ENCODE peak calls at places on chromosomes 1 and 21, in five cellular contexts. X, V, O, J and T are unnamed samples.

GRCh38 chr21:36860736-36861594 is 105.5 kb downstream of the HLCS start:
- DNase-seq in O (no peak), X (no peak), J (no peak), V (peak; percentile 87), T (no peak)

GRCh38 chr1:228073870-228074545 is 8.5 kb upstream of the ARF1 start:
- DNase-seq in V (peak; percentile 53), X (no peak), O (peak; percentile 16), J (no peak), T (no peak)

GRCh38 chr1:32454726-32455125 is 10.1 kb upstream of the ZBTB8B start:
- DNase-seq in J (no peak), V (peak; percentile 59), X (no peak), O (no peak), T (no peak)

GRCh38 chr1:5621692-5622091 is 370.5 kb downstream of the NPHP4 start:
- DNase-seq in V (no peak), O (no peak), J (no peak), X (no peak), T (no peak)

GRCh38 chr1:34407140-34407539 is 230.4 kb downstream of the C1orf94 start:
- DNase-seq in O (no peak), V (no peak), X (no peak), J (no peak), T (no peak)

GRCh38 chr21:33026878-33027400 is 1.2 kb downstream of the OLIG2 start:
- DNase-seq in X (no peak), J (no peak), O (no peak), V (no peak), T (no peak)

GRCh38 chr1:221829327-221830011 is 87.6 kb upstream of the DUSP10 start:
- DNase-seq in O (no peak), J (no peak), V (peak; percentile 91), X (peak; percentile 81), T (no peak)

GRCh38 chr21:45421071-45421845 is 16.3 kb downstream of the COL18A1 start:
- DNase-seq in J (no peak), V (peak; percentile 73), O (no peak), X (no peak), T (no peak)

GRCh38 chr1:23718482-23718881 is 24.8 kb upstream of the ELOA start:
- DNase-seq in V (peak; percentile 52), X (no peak), O (no peak), J (peak; percentile 30), T (peak; percentile 46)

GRCh38 chr1:109807822-109808680 is 44.3 kb upstream of the EPS8L3 start:
- DNase-seq in O (peak; percentile 8), J (no peak), V (peak; percentile 46), X (no peak), T (no peak)

GRCh38 chr1:76583875-76584477 is 283.3 kb upstream of the ST6GALNAC5 start:
- DNase-seq in X (no peak), V (no peak), O (no peak), J (no peak), T (no peak)

GRCh38 chr1:64967381-64967780 is 1.0 kb upstream of the JAK1 start:
- DNase-seq in J (no peak), X (no peak), V (no peak), O (no peak), T (peak; percentile 27)

GRCh38 chr1:16999863-17000262 is 11.9 kb downstream of the ATP13A2 start:
- DNase-seq in V (no peak), O (no peak), J (no peak), X (no peak), T (peak; percentile 12)

GRCh38 chr1:8989821-8990220 is 36.4 kb downstream of the SLC2A7 start:
- DNase-seq in X (no peak), O (no peak), V (peak; percentile 63), J (no peak), T (no peak)

GRCh38 chr1:67429528-67430357 is 459 bp downstream of the SERBP1 start:
- DNase-seq in J (no peak), O (peak; percentile 30), X (no peak), V (no peak), T (no peak)

GRCh38 chr1:75796376-75797272 is at the start of gene MSH4:
- DNase-seq in V (no peak), X (no peak), O (no peak), J (peak; percentile 61), T (no peak)

GRCh38 chr1:37167479-37167878 is 133.2 kb upstream of the GRIK3 start:
- DNase-seq in O (no peak), X (no peak), V (no peak), J (peak; percentile 52), T (no peak)

GRCh38 chr1:32867151-32867550 is 3.6 kb downstream of the FNDC5 start:
- DNase-seq in J (no peak), O (no peak), X (no peak), V (no peak), T (no peak)

GRCh38 chr1:17525996-17526686 is 13.4 kb upstream of the ARHGEF10L start:
- DNase-seq in O (no peak), J (no peak), V (peak; percentile 32), X (no peak), T (no peak)

GRCh38 chr1:88079036-88079435 is 605.0 kb upstream of the PKN2 start:
- DNase-seq in V (peak; percentile 20), X (no peak), O (no peak), J (no peak), T (no peak)

GRCh38 chr1:40903106-40903505 is 40.9 kb upstream of the CITED4 start:
- DNase-seq in J (no peak), X (no peak), V (no peak), O (no peak), T (no peak)

GRCh38 chr1:155977607-155978324 is 581 bp downstream of the ARHGEF2 start:
- DNase-seq in J (no peak), V (peak; percentile 32), X (no peak), O (peak; percentile 64), T (peak; percentile 72)

GRCh38 chr1:94772840-94773239 is 47.3 kb upstream of the SLC44A3 start:
- DNase-seq in O (no peak), V (no peak), J (no peak), X (no peak), T (no peak)

GRCh38 chr1:68087184-68087583 is 36.8 kb upstream of the DIRAS3 start:
- DNase-seq in X (no peak), J (no peak), V (peak; percentile 37), O (no peak), T (no peak)

GRCh38 chr1:100070201-100070939 is 62.4 kb downstream of the SASS6 start:
- DNase-seq in V (no peak), X (no peak), J (no peak), O (no peak), T (no peak)

GRCh38 chr1:207866471-207867135 is 44.3 kb downstream of the CD34 start:
- DNase-seq in V (no peak), O (peak; percentile 67), X (no peak), J (no peak), T (no peak)

GRCh38 chr1:179955731-179956130 is 1.1 kb downstream of the CEP350 start:
- DNase-seq in J (no peak), O (no peak), X (no peak), V (no peak), T (no peak)

GRCh38 chr1:36285450-36286101 is 20.6 kb upstream of the SH3D21 start:
- DNase-seq in V (peak; percentile 89), J (peak; percentile 82), X (peak; percentile 64), O (peak; percentile 49), T (peak; percentile 51)

GRCh38 chr1:219347843-219348475 is 174.3 kb downstream of the LYPLAL1 start:
- DNase-seq in O (peak; percentile 49), J (no peak), X (no peak), V (no peak), T (no peak)

GRCh38 chr1:169794530-169795416 is at the start of gene METTL18:
- DNase-seq in V (peak; percentile 97), J (peak; percentile 93), X (peak; percentile 92), O (peak; percentile 92), T (peak; percentile 68)

GRCh38 chr1:110615548-110616130 is 9.5 kb upstream of the KCNA2 start:
- DNase-seq in J (peak; percentile 67), X (no peak), V (peak; percentile 78), O (peak; percentile 29), T (peak; percentile 60)

GRCh38 chr1:9841460-9841859 is 17.7 kb upstream of the CLSTN1 start:
- DNase-seq in V (no peak), J (no peak), X (no peak), O (no peak), T (no peak)

GRCh38 chr1:62436039-62436465 is 797 bp upstream of the USP1 start:
- DNase-seq in J (no peak), V (peak; percentile 99), O (peak; percentile 97), X (no peak), T (no peak)

GRCh38 chr1:206521002-206521585 is 13.8 kb downstream of the RASSF5 start:
- DNase-seq in V (peak; percentile 40), O (no peak), J (peak; percentile 68), X (no peak), T (peak; percentile 35)

GRCh38 chr1:110163591-110163990 is 13.3 kb downstream of the SLC6A17 start:
- DNase-seq in V (peak; percentile 9), O (no peak), X (no peak), J (no peak), T (no peak)

GRCh38 chr1:223016381-223016780 is 126.7 kb downstream of the TLR5 start:
- DNase-seq in V (no peak), J (no peak), O (no peak), X (no peak), T (no peak)

GRCh38 chr1:7961199-7962010 is at the start of gene PARK7:
- DNase-seq in V (peak; percentile 100), O (peak; percentile 100), J (peak; percentile 100), X (peak; percentile 98), T (peak; percentile 91)

GRCh38 chr1:179447489-179447888 is 81.7 kb downstream of the AXDND1 start:
- DNase-seq in J (no peak), X (no peak), V (peak; percentile 42), O (no peak), T (peak; percentile 10)